ENCODE peak calls at places on chromosomes 2 and 18, in seven cellular contexts. U is MM.1S; Z is stimulated activated CD4-positive, alpha-beta T cell treated with anti-CD3 and anti-CD28 coated beads, Interleukin-12 subunit alpha, Interleukin-12 subunit beta, amount 100 ng/mL, for 24 hours; H is skeletal muscle cell; L is neural progenitor cell; F is M059J; R is EL. O is an unnamed sample.

GRCh38 chr2:8438476-8438875 is 243.4 kb upstream of the ID2 start:
- DNase-seq in R (no peak), Z (no peak), L (no peak), F (no peak), U (no peak), H (no peak), O (no peak)

GRCh38 chr2:204538179-204539009 is 6.9 kb upstream of the PARD3B start:
- DNase-seq in F (no peak), H (peak), U (no peak), Z (no peak), R (peak), L (peak), O (peak)

GRCh38 chr18:55500316-55501086 is 87.5 kb downstream of the TCF4 start:
- DNase-seq in Z (no peak), F (peak), H (peak), R (peak), L (no peak), U (no peak), O (peak)

GRCh38 chr2:198782734-198783133 is 675.0 kb downstream of the SATB2 start:
- DNase-seq in U (no peak), L (no peak), Z (no peak), F (no peak), R (no peak), H (no peak), O (no peak)

GRCh38 chr2:137966043-137966442 is 1.8 kb downstream of the HNMT start:
- DNase-seq in H (no peak), R (no peak), Z (no peak), L (no peak), F (no peak), U (no peak), O (no peak)

GRCh38 chr2:31426096-31426495 is 11.6 kb upstream of the XDH start:
- DNase-seq in Z (no peak), U (no peak), F (no peak), R (no peak), L (no peak), H (no peak), O (no peak)

GRCh38 chr2:85503611-85504433 is 35.1 kb upstream of the MAT2A start:
- DNase-seq in L (no peak), U (no peak), F (peak), Z (no peak), R (peak), H (peak), O (peak)

GRCh38 chr2:170122883-170123547 is 54.9 kb upstream of the MYO3B start:
- DNase-seq in H (no peak), L (no peak), R (peak), Z (no peak), F (peak), U (no peak), O (peak)

GRCh38 chr18:65322895-65323294 is 427.9 kb upstream of the CDH7 start:
- DNase-seq in F (no peak), R (no peak), Z (no peak), H (no peak), U (no peak), L (no peak), O (no peak)

GRCh38 chr18:8020133-8020846 is 453.2 kb downstream of the PTPRM start:
- DNase-seq in L (no peak), U (no peak), Z (no peak), R (no peak), H (no peak), F (no peak), O (peak)

GRCh38 chr2:212520340-212520739 is 18.3 kb downstream of the ERBB4 start:
- DNase-seq in H (no peak), L (peak), R (peak), Z (no peak), F (peak), U (peak), O (no peak)

GRCh38 chr2:230619471-230619870 is 93.2 kb upstream of the CAB39 start:
- DNase-seq in R (no peak), U (no peak), Z (no peak), H (no peak), L (peak), F (no peak), O (no peak)

GRCh38 chr18:70762812-70763211 is 474.0 kb downstream of the SOCS6 start:
- DNase-seq in L (no peak), R (no peak), H (no peak), U (no peak), Z (no peak), F (no peak), O (no peak)

GRCh38 chr2:86035371-86035882 is 70.3 kb downstream of the POLR1A start:
- DNase-seq in R (no peak), F (no peak), H (no peak), U (peak), L (no peak), Z (no peak), O (no peak)

GRCh38 chr2:182616471-182617393 is 99.3 kb upstream of the DNAJC10 start:
- DNase-seq in L (no peak), H (peak), Z (no peak), R (peak), U (no peak), F (peak), O (peak)

GRCh38 chr2:101897301-101897700 is 94.5 kb upstream of the IL1R2 start:
- DNase-seq in F (no peak), R (no peak), H (no peak), Z (no peak), U (no peak), L (no peak), O (no peak)

GRCh38 chr18:48095726-48096125 is 165.3 kb upstream of the SMAD2 start:
- DNase-seq in L (no peak), Z (no peak), F (no peak), R (no peak), H (no peak), U (no peak), O (no peak)

GRCh38 chr2:217993817-217994459 is 8.9 kb downstream of the TNS1 start:
- DNase-seq in H (no peak), F (no peak), U (peak), R (peak), L (peak), Z (no peak), O (no peak)

GRCh38 chr2:164913011-164913410 is 42.3 kb downstream of the SLC38A11 start:
- DNase-seq in F (no peak), U (no peak), L (peak), Z (no peak), R (no peak), H (no peak), O (no peak)

GRCh38 chr18:56825312-56825711 is 174.2 kb downstream of the WDR7 start:
- DNase-seq in L (no peak), R (no peak), Z (no peak), H (no peak), U (no peak), F (no peak), O (no peak)

GRCh38 chr2:69253893-69254292 is 133.1 kb downstream of the GFPT1 start:
- DNase-seq in L (no peak), Z (no peak), R (peak), U (no peak), F (peak), H (peak), O (peak)

GRCh38 chr18:28041366-28041765 is 135.6 kb downstream of the CDH2 start:
- DNase-seq in H (no peak), Z (no peak), F (peak), R (no peak), L (peak), U (no peak), O (peak)

GRCh38 chr2:9630001-9630749 is 622 bp downstream of the YWHAQ start:
- DNase-seq in F (peak), U (peak), H (no peak), L (peak), R (peak), Z (peak), O (peak)

GRCh38 chr2:150621800-150622199 is 134.3 kb upstream of the RND3 start:
- DNase-seq in F (peak), L (no peak), R (peak), Z (no peak), H (no peak), U (no peak), O (peak)

GRCh38 chr18:45412577-45412976 is 202.7 kb upstream of the SLC14A2 start:
- DNase-seq in R (no peak), L (no peak), Z (no peak), U (no peak), H (no peak), F (peak), O (no peak)

GRCh38 chr2:73418343-73418742 is 32.7 kb downstream of the ALMS1 start:
- DNase-seq in L (no peak), U (no peak), H (peak), Z (no peak), R (peak), F (peak), O (peak)

GRCh38 chr2:219430633-219431615 is 3.7 kb upstream of the SPEG start:
- DNase-seq in F (peak), R (peak), H (peak), L (peak), U (no peak), Z (no peak), O (peak)

GRCh38 chr18:58216071-58216471 is 172.0 kb downstream of the NEDD4L start:
- DNase-seq in F (peak), H (no peak), L (no peak), Z (no peak), R (peak), U (no peak), O (no peak)

GRCh38 chr2:10678225-10678624 is 11.6 kb downstream of the NOL10 start:
- DNase-seq in L (no peak), U (no peak), Z (no peak), H (no peak), F (no peak), R (no peak), O (no peak)